ENCODE peak calls at places on chromosomes 2 and 18, in eight cellular contexts. One of them, this sample, is unnamed.

GRCh38 chr2:129936334-129936934 is 43.0 kb upstream of the RAB6C start:
- DNase-seq in CD4-positive, alpha-beta memory T cell: peak; percentile 23
- DNase-seq in keratinocyte: no peak
- DNase-seq in dorsolateral prefrontal cortex: no peak
- DNase-seq in mesendoderm: no peak
- DNase-seq in GM06990: no peak
- DNase-seq in right cardiac atrium: no peak
- DNase-seq in ovary: no peak
- DNase-seq in this sample: no peak

GRCh38 chr2:10266133-10266620 is 36.5 kb upstream of the HPCAL1 start:
- DNase-seq in right cardiac atrium: no peak
- DNase-seq in dorsolateral prefrontal cortex: no peak
- DNase-seq in mesendoderm: no peak
- DNase-seq in GM06990: no peak
- DNase-seq in keratinocyte: no peak
- DNase-seq in CD4-positive, alpha-beta memory T cell: no peak
- DNase-seq in ovary: peak; percentile 20
- DNase-seq in this sample: no peak

GRCh38 chr2:240626531-240627300 is 1.4 kb downstream of the GPR35 start:
- DNase-seq in GM06990: no peak
- DNase-seq in CD4-positive, alpha-beta memory T cell: peak; percentile 27
- DNase-seq in dorsolateral prefrontal cortex: no peak
- DNase-seq in ovary: peak; percentile 27
- DNase-seq in mesendoderm: no peak
- DNase-seq in right cardiac atrium: peak; percentile 50
- DNase-seq in keratinocyte: no peak
- DNase-seq in this sample: no peak

GRCh38 chr2:214772443-214773034 is 36.9 kb downstream of the BARD1 start:
- DNase-seq in mesendoderm: no peak
- DNase-seq in right cardiac atrium: no peak
- DNase-seq in ovary: no peak
- DNase-seq in dorsolateral prefrontal cortex: no peak
- DNase-seq in CD4-positive, alpha-beta memory T cell: no peak
- DNase-seq in keratinocyte: no peak
- DNase-seq in GM06990: no peak
- DNase-seq in this sample: no peak

GRCh38 chr2:119264781-119265692 is 41.4 kb downstream of the STEAP3 start:
- DNase-seq in ovary: peak; percentile 54
- DNase-seq in GM06990: no peak
- DNase-seq in keratinocyte: no peak
- DNase-seq in mesendoderm: peak; percentile 69
- DNase-seq in right cardiac atrium: no peak
- DNase-seq in dorsolateral prefrontal cortex: peak; percentile 47
- DNase-seq in CD4-positive, alpha-beta memory T cell: no peak
- DNase-seq in this sample: no peak

GRCh38 chr2:45134726-45135125 is 125.5 kb upstream of the SIX2 start:
- DNase-seq in right cardiac atrium: no peak
- DNase-seq in dorsolateral prefrontal cortex: no peak
- DNase-seq in ovary: no peak
- DNase-seq in keratinocyte: no peak
- DNase-seq in mesendoderm: no peak
- DNase-seq in CD4-positive, alpha-beta memory T cell: no peak
- DNase-seq in GM06990: no peak
- DNase-seq in this sample: no peak

GRCh38 chr2:161432107-161432506 is 16.0 kb downstream of the TBR1 start:
- DNase-seq in mesendoderm: no peak
- DNase-seq in ovary: no peak
- DNase-seq in dorsolateral prefrontal cortex: no peak
- DNase-seq in keratinocyte: no peak
- DNase-seq in CD4-positive, alpha-beta memory T cell: no peak
- DNase-seq in GM06990: no peak
- DNase-seq in right cardiac atrium: no peak
- DNase-seq in this sample: no peak

GRCh38 chr2:216849987-216850386 is 9.9 kb downstream of the TNP1 start:
- DNase-seq in ovary: no peak
- DNase-seq in CD4-positive, alpha-beta memory T cell: no peak
- DNase-seq in keratinocyte: no peak
- DNase-seq in GM06990: no peak
- DNase-seq in right cardiac atrium: peak; percentile 83
- DNase-seq in dorsolateral prefrontal cortex: no peak
- DNase-seq in mesendoderm: no peak
- DNase-seq in this sample: no peak

GRCh38 chr18:21534327-21534726 is 66.2 kb downstream of the ESCO1 start:
- DNase-seq in keratinocyte: no peak
- DNase-seq in GM06990: no peak
- DNase-seq in right cardiac atrium: no peak
- DNase-seq in CD4-positive, alpha-beta memory T cell: no peak
- DNase-seq in ovary: no peak
- DNase-seq in dorsolateral prefrontal cortex: no peak
- DNase-seq in mesendoderm: no peak
- DNase-seq in this sample: no peak

GRCh38 chr2:40579247-40579646 is 127.4 kb upstream of the SLC8A1 start:
- DNase-seq in ovary: no peak
- DNase-seq in mesendoderm: no peak
- DNase-seq in GM06990: no peak
- DNase-seq in right cardiac atrium: no peak
- DNase-seq in CD4-positive, alpha-beta memory T cell: no peak
- DNase-seq in dorsolateral prefrontal cortex: no peak
- DNase-seq in keratinocyte: no peak
- DNase-seq in this sample: no peak

GRCh38 chr18:9719421-9719981 is 11.4 kb downstream of the RAB31 start:
- DNase-seq in GM06990: no peak
- DNase-seq in mesendoderm: peak; percentile 50
- DNase-seq in keratinocyte: no peak
- DNase-seq in right cardiac atrium: no peak
- DNase-seq in CD4-positive, alpha-beta memory T cell: no peak
- DNase-seq in dorsolateral prefrontal cortex: no peak
- DNase-seq in ovary: peak; percentile 54
- DNase-seq in this sample: no peak

GRCh38 chr2:74497777-74498499 is 1.5 kb downstream of the LBX2 start:
- DNase-seq in mesendoderm: peak; percentile 38
- DNase-seq in dorsolateral prefrontal cortex: no peak
- DNase-seq in right cardiac atrium: peak; percentile 63
- DNase-seq in GM06990: no peak
- DNase-seq in ovary: peak; percentile 42
- DNase-seq in keratinocyte: no peak
- DNase-seq in CD4-positive, alpha-beta memory T cell: peak; percentile 24
- DNase-seq in this sample: no peak

GRCh38 chr2:186308347-186308746 is 177.7 kb upstream of the ZC3H15 start:
- DNase-seq in keratinocyte: no peak
- DNase-seq in CD4-positive, alpha-beta memory T cell: no peak
- DNase-seq in dorsolateral prefrontal cortex: no peak
- DNase-seq in right cardiac atrium: no peak
- DNase-seq in ovary: no peak
- DNase-seq in mesendoderm: peak; percentile 64
- DNase-seq in GM06990: no peak
- DNase-seq in this sample: no peak

GRCh38 chr2:155715705-155716104 is 616.8 kb downstream of the NR4A2 start:
- DNase-seq in dorsolateral prefrontal cortex: no peak
- DNase-seq in CD4-positive, alpha-beta memory T cell: no peak
- DNase-seq in right cardiac atrium: no peak
- DNase-seq in mesendoderm: no peak
- DNase-seq in ovary: no peak
- DNase-seq in GM06990: no peak
- DNase-seq in keratinocyte: no peak
- DNase-seq in this sample: no peak

GRCh38 chr2:23595601-23596251 is 210.7 kb downstream of the KLHL29 start:
- DNase-seq in mesendoderm: peak; percentile 92
- DNase-seq in right cardiac atrium: peak; percentile 68
- DNase-seq in keratinocyte: no peak
- DNase-seq in ovary: peak; percentile 27
- DNase-seq in GM06990: no peak
- DNase-seq in dorsolateral prefrontal cortex: peak; percentile 23
- DNase-seq in CD4-positive, alpha-beta memory T cell: no peak
- DNase-seq in this sample: peak; percentile 54

GRCh38 chr2:7427293-7428060 is 510.3 kb downstream of the RNF144A start:
- DNase-seq in ovary: no peak
- DNase-seq in GM06990: peak; percentile 32
- DNase-seq in keratinocyte: no peak
- DNase-seq in right cardiac atrium: no peak
- DNase-seq in dorsolateral prefrontal cortex: no peak
- DNase-seq in CD4-positive, alpha-beta memory T cell: peak; percentile 63
- DNase-seq in mesendoderm: peak; percentile 85
- DNase-seq in this sample: peak; percentile 72

GRCh38 chr2:43311276-43311675 is 84.9 kb upstream of the ZFP36L2 start:
- DNase-seq in ovary: no peak
- DNase-seq in CD4-positive, alpha-beta memory T cell: no peak
- DNase-seq in mesendoderm: no peak
- DNase-seq in GM06990: no peak
- DNase-seq in keratinocyte: no peak
- DNase-seq in right cardiac atrium: no peak
- DNase-seq in dorsolateral prefrontal cortex: no peak
- DNase-seq in this sample: no peak

GRCh38 chr2:67515538-67515937 is 118.4 kb downstream of the ETAA1 start:
- DNase-seq in keratinocyte: no peak
- DNase-seq in dorsolateral prefrontal cortex: no peak
- DNase-seq in CD4-positive, alpha-beta memory T cell: no peak
- DNase-seq in GM06990: no peak
- DNase-seq in ovary: no peak
- DNase-seq in right cardiac atrium: no peak
- DNase-seq in mesendoderm: no peak
- DNase-seq in this sample: no peak

GRCh38 chr2:67515021-67515420 is 117.9 kb downstream of the ETAA1 start:
- DNase-seq in dorsolateral prefrontal cortex: no peak
- DNase-seq in mesendoderm: no peak
- DNase-seq in CD4-positive, alpha-beta memory T cell: no peak
- DNase-seq in right cardiac atrium: no peak
- DNase-seq in keratinocyte: no peak
- DNase-seq in GM06990: no peak
- DNase-seq in ovary: no peak
- DNase-seq in this sample: no peak

GRCh38 chr2:67516899-67517530 is 119.9 kb downstream of the ETAA1 start:
- DNase-seq in mesendoderm: no peak
- DNase-seq in dorsolateral prefrontal cortex: no peak
- DNase-seq in keratinocyte: no peak
- DNase-seq in ovary: no peak
- DNase-seq in right cardiac atrium: no peak
- DNase-seq in GM06990: no peak
- DNase-seq in CD4-positive, alpha-beta memory T cell: no peak
- DNase-seq in this sample: no peak

GRCh38 chr2:67516358-67516757 is 119.2 kb downstream of the ETAA1 start:
- DNase-seq in dorsolateral prefrontal cortex: no peak
- DNase-seq in GM06990: no peak
- DNase-seq in mesendoderm: no peak
- DNase-seq in ovary: no peak
- DNase-seq in keratinocyte: no peak
- DNase-seq in right cardiac atrium: no peak
- DNase-seq in CD4-positive, alpha-beta memory T cell: no peak
- DNase-seq in this sample: no peak

GRCh38 chr2:67514515-67514914 is 117.4 kb downstream of the ETAA1 start:
- DNase-seq in CD4-positive, alpha-beta memory T cell: no peak
- DNase-seq in mesendoderm: no peak
- DNase-seq in dorsolateral prefrontal cortex: no peak
- DNase-seq in keratinocyte: no peak
- DNase-seq in ovary: no peak
- DNase-seq in right cardiac atrium: no peak
- DNase-seq in GM06990: no peak
- DNase-seq in this sample: no peak
- H3K27me3 ChIP-seq in CD4-positive, alpha-beta memory T cell: no peaks in the 10 kb centered on the region
- H3K27me3 ChIP-seq in mesendoderm: no peaks in the 10 kb centered on the region
- H3K27me3 ChIP-seq in dorsolateral prefrontal cortex: no peaks in the 10 kb centered on the region
- H3K27me3 ChIP-seq in keratinocyte: no peaks in the 10 kb centered on the region
- H3K27me3 ChIP-seq in ovary: no peaks in the 10 kb centered on the region
- H3K27me3 ChIP-seq in right cardiac atrium: no peaks in the 10 kb centered on the region
- H3K27me3 ChIP-seq in GM06990: no peaks in the 10 kb centered on the region
- H3K27me3 ChIP-seq in this sample: no peaks in the 10 kb centered on the region

DNA sequence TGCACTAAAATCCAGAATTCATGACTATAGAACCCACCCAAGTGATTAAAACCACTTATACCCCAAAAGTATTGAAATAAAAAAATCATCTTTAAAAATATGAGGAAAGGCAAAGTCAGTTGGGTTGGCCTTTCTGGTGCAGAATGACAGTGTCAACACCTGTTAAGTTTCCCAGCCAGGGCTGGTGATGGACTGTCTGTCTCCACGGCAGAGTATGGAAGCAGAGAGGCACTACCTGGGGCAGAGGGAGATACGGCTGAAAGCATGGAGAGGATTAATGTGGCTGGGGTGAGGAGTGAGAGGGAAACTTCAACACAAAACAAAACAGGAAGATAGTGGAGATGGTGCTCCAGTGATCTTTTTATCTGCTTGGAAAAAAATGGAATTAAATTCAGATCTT is 215.8 kb downstream of the FAM210A start:
- DNase-seq in mesendoderm: no peak
- DNase-seq in dorsolateral prefrontal cortex: no peak
- DNase-seq in GM06990: no peak
- DNase-seq in CD4-positive, alpha-beta memory T cell: no peak
- DNase-seq in keratinocyte: no peak
- DNase-seq in ovary: no peak
- DNase-seq in right cardiac atrium: no peak
- DNase-seq in this sample: no peak
- H3K27me3 ChIP-seq in mesendoderm: no peaks in the 10 kb centered on the region
- H3K27me3 ChIP-seq in dorsolateral prefrontal cortex: no peaks in the 10 kb centered on the region
- H3K27me3 ChIP-seq in GM06990: no peaks in the 10 kb centered on the region
- H3K27me3 ChIP-seq in CD4-positive, alpha-beta memory T cell: no peaks in the 10 kb centered on the region
- H3K27me3 ChIP-seq in keratinocyte: no peaks in the 10 kb centered on the region
- H3K27me3 ChIP-seq in ovary: no peaks in the 10 kb centered on the region
- H3K27me3 ChIP-seq in right cardiac atrium: no peaks in the 10 kb centered on the region
- H3K27me3 ChIP-seq in this sample: no peaks in the 10 kb centered on the region

GRCh38 chr2:28684142-28684858 is 67.3 kb upstream of the PPP1CB start:
- DNase-seq in keratinocyte: no peak
- DNase-seq in ovary: no peak
- DNase-seq in right cardiac atrium: no peak
- DNase-seq in mesendoderm: peak; percentile 69
- DNase-seq in GM06990: no peak
- DNase-seq in dorsolateral prefrontal cortex: no peak
- DNase-seq in CD4-positive, alpha-beta memory T cell: no peak
- DNase-seq in this sample: no peak

GRCh38 chr2:28689764-28690163 is 61.9 kb upstream of the PPP1CB start:
- DNase-seq in right cardiac atrium: no peak
- DNase-seq in keratinocyte: no peak
- DNase-seq in mesendoderm: no peak
- DNase-seq in ovary: no peak
- DNase-seq in dorsolateral prefrontal cortex: no peak
- DNase-seq in CD4-positive, alpha-beta memory T cell: no peak
- DNase-seq in GM06990: no peak
- DNase-seq in this sample: no peak

GRCh38 chr2:28688784-28689183 is 62.8 kb upstream of the PPP1CB start:
- DNase-seq in CD4-positive, alpha-beta memory T cell: no peak
- DNase-seq in GM06990: no peak
- DNase-seq in dorsolateral prefrontal cortex: no peak
- DNase-seq in mesendoderm: no peak
- DNase-seq in right cardiac atrium: no peak
- DNase-seq in ovary: no peak
- DNase-seq in keratinocyte: no peak
- DNase-seq in this sample: no peak

GRCh38 chr2:28687181-28687580 is 64.4 kb upstream of the PPP1CB start:
- DNase-seq in dorsolateral prefrontal cortex: no peak
- DNase-seq in right cardiac atrium: no peak
- DNase-seq in ovary: no peak
- DNase-seq in mesendoderm: no peak
- DNase-seq in CD4-positive, alpha-beta memory T cell: no peak
- DNase-seq in keratinocyte: no peak
- DNase-seq in GM06990: no peak
- DNase-seq in this sample: no peak

GRCh38 chr2:28687640-28688039 is 64.0 kb upstream of the PPP1CB start:
- DNase-seq in GM06990: no peak
- DNase-seq in ovary: no peak
- DNase-seq in dorsolateral prefrontal cortex: no peak
- DNase-seq in mesendoderm: no peak
- DNase-seq in CD4-positive, alpha-beta memory T cell: no peak
- DNase-seq in keratinocyte: no peak
- DNase-seq in right cardiac atrium: no peak
- DNase-seq in this sample: no peak
- H3K27me3 ChIP-seq in GM06990: no peaks in the 10 kb centered on the region
- H3K27me3 ChIP-seq in ovary: no peaks in the 10 kb centered on the region
- H3K27me3 ChIP-seq in dorsolateral prefrontal cortex: no peaks in the 10 kb centered on the region
- H3K27me3 ChIP-seq in mesendoderm: no peaks in the 10 kb centered on the region
- H3K27me3 ChIP-seq in CD4-positive, alpha-beta memory T cell: no peaks in the 10 kb centered on the region
- H3K27me3 ChIP-seq in keratinocyte: no peaks in the 10 kb centered on the region
- H3K27me3 ChIP-seq in right cardiac atrium: no peaks in the 10 kb centered on the region
- H3K27me3 ChIP-seq in this sample: no peaks in the 10 kb centered on the region

GRCh38 chr18:79772108-79772864 is 25.5 kb upstream of the KCNG2 start:
- DNase-seq in keratinocyte: no peak
- DNase-seq in GM06990: no peak
- DNase-seq in ovary: no peak
- DNase-seq in right cardiac atrium: no peak
- DNase-seq in dorsolateral prefrontal cortex: no peak
- DNase-seq in mesendoderm: no peak
- DNase-seq in CD4-positive, alpha-beta memory T cell: no peak
- DNase-seq in this sample: no peak
- H3K27me3 ChIP-seq in keratinocyte: peaks cover under 1% of the 10 kb centered on the region
- H3K27me3 ChIP-seq in GM06990: no peaks in the 10 kb centered on the region
- H3K27me3 ChIP-seq in ovary: no peaks in the 10 kb centered on the region
- H3K27me3 ChIP-seq in right cardiac atrium: no peaks in the 10 kb centered on the region
- H3K27me3 ChIP-seq in dorsolateral prefrontal cortex: peaks cover 13% of the 10 kb centered on the region
- H3K27me3 ChIP-seq in mesendoderm: no peaks in the 10 kb centered on the region
- H3K27me3 ChIP-seq in CD4-positive, alpha-beta memory T cell: no peaks in the 10 kb centered on the region
- H3K27me3 ChIP-seq in this sample: peaks cover 5% of the 10 kb centered on the region

This sample was measured in neuronal stem cell.